ENCODE peak calls at places on chromosomes 6 and 20, in six cellular contexts. X, F, N, E, K and C are unnamed samples.

GRCh38 chr6:137389150-137389664 is 105.0 kb downstream of the OLIG3 start:
- DNase-seq in X (no peak), F (no peak), E (no peak), K (no peak), N (peak), C (no peak)

GRCh38 chr6:8785223-8785622 is 349.9 kb upstream of the SLC35B3 start:
- DNase-seq in E (no peak), X (no peak), N (no peak), F (no peak), K (no peak), C (no peak)

GRCh38 chr6:129517288-129517687 is 192.7 kb downstream of the ARHGAP18 start:
- DNase-seq in K (no peak), F (no peak), N (no peak), E (no peak), X (no peak), C (no peak)

GRCh38 chr6:18405477-18406293 is 18.5 kb downstream of the RNF144B start:
- DNase-seq in E (no peak), F (no peak), K (no peak), N (no peak), X (no peak), C (no peak)

GRCh38 chr20:54134445-54135220 is 39.2 kb downstream of the CYP24A1 start:
- DNase-seq in K (peak), N (no peak), E (no peak), X (no peak), F (no peak), C (no peak)

GRCh38 chr6:156857573-156857972 is 80.4 kb downstream of the ARID1B start:
- DNase-seq in F (no peak), X (no peak), E (no peak), K (no peak), N (peak), C (no peak)

GRCh38 chr20:46040902-46041535 is 12.0 kb downstream of the SLC12A5 start:
- DNase-seq in X (peak), K (peak), E (no peak), N (peak), F (peak), C (peak)

GRCh38 chr6:130681028-130681427 is 146.2 kb upstream of the SMLR1 start:
- DNase-seq in K (no peak), F (no peak), X (no peak), N (no peak), E (no peak), C (peak)

GRCh38 chr6:21594427-21595264 is 1.1 kb downstream of the SOX4 start:
- DNase-seq in N (peak), X (peak), F (peak), K (peak), E (peak), C (peak)

GRCh38 chr6:35449287-35449881 is 2.8 kb upstream of the FANCE start:
- DNase-seq in N (peak), F (peak), K (peak), X (no peak), E (no peak), C (peak)
- TF ChIP-seq CTCF in N (peak), F (peak), K (peak), X (peak), E (peak), C (peak)

GRCh38 chr20:25533920-25534700 is 51.2 kb downstream of the NINL start:
- DNase-seq in E (no peak), N (no peak), F (no peak), X (no peak), K (no peak), C (peak)

GRCh38 chr20:25532971-25533391 is 52.4 kb downstream of the NINL start:
- DNase-seq in E (no peak), F (no peak), K (no peak), N (no peak), X (no peak), C (no peak)

GRCh38 chr20:25529295-25529951 is 55.9 kb downstream of the NINL start:
- DNase-seq in X (no peak), N (no peak), E (no peak), F (no peak), K (no peak), C (no peak)

GRCh38 chr20:25534845-25535244 is 50.5 kb downstream of the NINL start:
- DNase-seq in E (no peak), K (no peak), X (no peak), N (no peak), F (no peak), C (no peak)

DNA sequence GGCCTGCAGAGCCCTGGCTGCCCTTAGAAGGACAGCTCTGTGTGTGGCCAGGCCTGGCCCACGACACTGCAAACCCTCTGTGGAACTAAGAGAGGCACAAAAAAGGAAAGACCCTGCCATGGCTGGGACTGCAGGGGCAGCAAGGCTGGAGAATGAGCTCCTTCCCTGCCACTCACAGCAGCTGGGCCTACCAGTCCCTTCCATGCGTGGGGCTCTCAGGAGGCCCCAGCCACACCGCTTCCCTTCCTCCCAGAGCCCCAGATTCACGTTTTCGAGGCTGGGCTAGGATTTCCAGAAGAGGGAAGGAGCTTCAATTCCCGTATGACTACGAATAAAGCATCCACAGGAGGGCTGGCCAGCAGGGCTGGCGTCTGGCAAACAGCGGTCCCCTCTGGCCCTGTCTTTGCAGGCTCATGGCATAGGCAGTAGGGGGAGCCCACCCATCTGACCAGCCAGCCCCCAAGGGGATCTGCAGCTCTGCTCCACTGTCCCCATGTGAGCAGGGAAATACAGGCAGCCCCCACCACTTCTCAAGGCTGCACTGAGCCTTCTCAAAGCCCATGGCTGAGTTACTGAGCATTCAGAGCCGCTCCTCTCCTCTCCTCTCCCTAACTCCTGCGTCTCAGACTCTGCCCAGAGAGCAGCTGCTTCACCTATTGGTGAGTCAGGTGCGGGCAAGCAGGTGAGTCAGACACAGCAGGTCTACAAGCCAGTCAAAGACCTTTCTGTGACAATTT is 53.1 kb downstream of the NINL start:
- DNase-seq in K (peak), X (peak), N (no peak), F (no peak), E (peak), C (no peak)
- TF ChIP-seq CTCF in K (no peak), X (no peak), N (no peak), F (no peak), E (peak), C (no peak)

DNA sequence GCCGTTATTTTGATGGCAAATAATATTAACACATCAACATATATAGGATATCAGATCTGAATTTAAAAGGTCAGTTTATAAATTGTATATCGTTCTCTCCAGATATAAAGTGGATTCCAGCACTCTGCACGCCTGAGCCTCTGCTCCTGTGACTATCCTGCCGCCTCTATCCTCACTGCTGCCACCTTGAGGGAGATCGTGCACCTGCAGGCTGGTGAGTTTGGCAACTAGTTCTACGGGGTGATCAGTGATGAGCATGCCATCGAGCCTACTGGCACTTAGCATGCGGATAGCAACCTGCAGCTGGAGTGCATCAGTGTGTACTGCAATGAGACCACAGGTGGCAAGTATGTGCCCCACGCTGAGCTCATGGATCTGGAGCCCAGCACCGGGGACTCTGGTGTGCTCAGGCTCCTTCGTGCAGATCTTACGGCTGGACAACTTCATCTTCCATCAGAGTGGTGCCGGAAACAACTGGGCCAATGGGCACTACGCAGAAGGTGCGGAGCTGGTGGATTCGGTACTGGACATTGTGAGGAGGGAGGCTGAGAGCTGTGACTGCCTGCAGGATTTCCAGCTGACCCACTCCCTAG is 84.9 kb downstream of the FBXO5 start:
- DNase-seq in N (peak), K (peak), E (peak), F (peak), X (peak), C (peak)
- TF ChIP-seq CTCF in N (peak), K (peak), E (peak), F (peak), X (peak), C (peak)

GRCh38 chr6:119162134-119162761 is 83.8 kb upstream of the FAM184A start:
- DNase-seq in N (no peak), F (no peak), E (no peak), X (no peak), K (no peak), C (no peak)
- TF ChIP-seq CTCF in N (no peak), F (no peak), E (no peak), X (no peak), K (no peak), C (no peak)

GRCh38 chr20:62362991-62363919 is 3.9 kb downstream of the LAMA5 start:
- DNase-seq in X (peak), N (no peak), F (no peak), K (peak), E (peak), C (no peak)
- TF ChIP-seq CTCF in X (no peak), N (no peak), F (no peak), K (no peak), E (no peak), C (no peak)

GRCh38 chr6:7723554-7723953 is 2.3 kb upstream of the BMP6 start:
- DNase-seq in N (peak), E (no peak), K (no peak), F (no peak), X (no peak), C (no peak)

GRCh38 chr6:7723041-7723447 is 2.9 kb upstream of the BMP6 start:
- DNase-seq in N (peak), K (peak), F (peak), X (peak), E (peak), C (peak)

GRCh38 chr6:7719364-7719763 is 6.5 kb upstream of the BMP6 start:
- DNase-seq in N (no peak), E (no peak), K (no peak), X (no peak), F (no peak), C (no peak)

GRCh38 chr6:7720346-7720745 is 5.6 kb upstream of the BMP6 start:
- DNase-seq in K (no peak), N (no peak), F (no peak), E (no peak), X (no peak), C (no peak)

GRCh38 chr6:7721654-7722053 is 4.2 kb upstream of the BMP6 start:
- DNase-seq in E (no peak), F (no peak), N (peak), X (no peak), K (no peak), C (peak)
- TF ChIP-seq CTCF in E (no peak), F (peak), N (no peak), X (no peak), K (peak), C (peak)